ENCODE peak calls at places on chromosome 11, in eight cellular contexts. M, F, K, Z, U, I, G and W are unnamed samples.

GRCh38 chr11:65637794-65638317 is at the start of gene SIPA1:
- DNase-seq in M (peak), F (peak), K (peak), Z (peak), U (peak), I (peak), G (peak), W (peak)

GRCh38 chr11:89279176-89279575 is 101.5 kb downstream of the TYR start:
- DNase-seq in M (no peak), F (no peak), K (no peak), Z (no peak), U (no peak), I (no peak), G (no peak), W (no peak)

GRCh38 chr11:18063131-18063530 is 17.1 kb upstream of the TPH1 start:
- DNase-seq in M (no peak), F (no peak), K (no peak), Z (no peak), U (no peak), I (no peak), G (no peak), W (no peak)

GRCh38 chr11:130411223-130411622 is 17.2 kb downstream of the ADAMTS8 start:
- DNase-seq in M (no peak), F (no peak), K (no peak), Z (no peak), U (no peak), I (no peak), G (no peak), W (no peak)

GRCh38 chr11:95084509-95084908 is 5.1 kb upstream of the ENDOD1 start:
- DNase-seq in M (no peak), F (no peak), K (no peak), Z (no peak), U (no peak), I (no peak), G (no peak), W (no peak)

GRCh38 chr11:20205807-20206206 is 45.5 kb upstream of the DBX1 start:
- DNase-seq in M (no peak), F (no peak), K (no peak), Z (no peak), U (no peak), I (no peak), G (no peak), W (no peak)

GRCh38 chr11:101129203-101129943 is at the start of gene PGR:
- DNase-seq in M (no peak), F (no peak), K (peak), Z (peak), U (peak), I (peak), G (no peak), W (no peak)

GRCh38 chr11:64602466-64603070 is 11.5 kb downstream of the SLC22A12 start:
- DNase-seq in M (no peak), F (no peak), K (no peak), Z (no peak), U (no peak), I (no peak), G (no peak), W (no peak)

GRCh38 chr11:126834573-126834972 is 166.0 kb downstream of the KIRREL3 start:
- DNase-seq in M (no peak), F (no peak), K (no peak), Z (no peak), U (no peak), I (no peak), G (no peak), W (no peak)

GRCh38 chr11:124841765-124842700 is 23.2 kb upstream of the ROBO3 start:
- DNase-seq in M (no peak), F (no peak), K (no peak), Z (no peak), U (no peak), I (no peak), G (no peak), W (no peak)

GRCh38 chr11:66912963-66913362 is 45.2 kb downstream of the PC start:
- DNase-seq in M (no peak), F (no peak), K (no peak), Z (no peak), U (no peak), I (no peak), G (no peak), W (no peak)

GRCh38 chr11:5679811-5680210 is 5.1 kb downstream of the TRIM5 start:
- DNase-seq in M (no peak), F (no peak), K (no peak), Z (no peak), U (no peak), I (no peak), G (no peak), W (no peak)

GRCh38 chr11:16279524-16279923 is 76.8 kb downstream of the SOX6 start:
- DNase-seq in M (no peak), F (no peak), K (no peak), Z (no peak), U (no peak), I (no peak), G (no peak), W (no peak)

GRCh38 chr11:105588001-105588400 is 21.9 kb upstream of the GRIA4 start:
- DNase-seq in M (no peak), F (no peak), K (no peak), Z (no peak), U (no peak), I (no peak), G (peak), W (no peak)

GRCh38 chr11:33268945-33269567 is 11.9 kb downstream of the HIPK3 start:
- DNase-seq in M (no peak), F (no peak), K (no peak), Z (no peak), U (no peak), I (no peak), G (no peak), W (no peak)

GRCh38 chr11:19577391-19577831 is 135.2 kb upstream of the NAV2 start:
- DNase-seq in M (no peak), F (no peak), K (no peak), Z (no peak), U (no peak), I (no peak), G (peak), W (no peak)

GRCh38 chr11:92109476-92109875 is 115.1 kb upstream of the FAT3 start:
- DNase-seq in M (no peak), F (no peak), K (no peak), Z (no peak), U (no peak), I (no peak), G (no peak), W (no peak)

GRCh38 chr11:69272961-69273461 is 20.9 kb upstream of the MYEOV start:
- DNase-seq in M (no peak), F (no peak), K (no peak), Z (no peak), U (no peak), I (no peak), G (no peak), W (no peak)

GRCh38 chr11:64356498-64357411 is 2.2 kb upstream of the RPS6KA4 start:
- DNase-seq in M (peak), F (peak), K (peak), Z (peak), U (peak), I (peak), G (peak), W (peak)

GRCh38 chr11:16773981-16774710 is 35.7 kb downstream of the C11orf58 start:
- DNase-seq in M (no peak), F (no peak), K (no peak), Z (no peak), U (no peak), I (peak), G (no peak), W (no peak)

GRCh38 chr11:65764434-65764833 is 16.3 kb downstream of the AP5B1 start:
- DNase-seq in M (no peak), F (no peak), K (no peak), Z (no peak), U (no peak), I (no peak), G (no peak), W (no peak)

GRCh38 chr11:91966368-91966767 is 258.2 kb upstream of the FAT3 start:
- DNase-seq in M (no peak), F (no peak), K (no peak), Z (no peak), U (no peak), I (no peak), G (no peak), W (no peak)

GRCh38 chr11:69510471-69511357 is 29.3 kb downstream of the LINC01488 start:
- DNase-seq in M (no peak), F (no peak), K (no peak), Z (no peak), U (no peak), I (no peak), G (no peak), W (peak)

GRCh38 chr11:48018561-48019229 is 38.3 kb downstream of the PTPRJ start:
- DNase-seq in M (no peak), F (no peak), K (no peak), Z (peak), U (peak), I (no peak), G (peak), W (no peak)

GRCh38 chr11:8168485-8169257 is at the start of gene RIC3:
- DNase-seq in M (peak), F (no peak), K (no peak), Z (peak), U (peak), I (peak), G (no peak), W (no peak)

GRCh38 chr11:44445500-44446340 is 119.7 kb upstream of the CD82 start:
- DNase-seq in M (peak), F (no peak), K (no peak), Z (peak), U (no peak), I (no peak), G (no peak), W (no peak)

GRCh38 chr11:131217313-131218297 is 152.8 kb upstream of the NTM start:
- DNase-seq in M (peak), F (no peak), K (no peak), Z (no peak), U (no peak), I (no peak), G (no peak), W (peak)

GRCh38 chr11:31810779-31811647 is at the start of gene PAX6:
- DNase-seq in M (peak), F (peak), K (peak), Z (peak), U (peak), I (peak), G (peak), W (peak)

GRCh38 chr11:117828641-117829368 is 4.3 kb upstream of the FXYD2 start:
- DNase-seq in M (peak), F (no peak), K (peak), Z (no peak), U (peak), I (no peak), G (peak), W (peak)

GRCh38 chr11:85118151-85118550 is 509.0 kb downstream of the DLG2 start:
- DNase-seq in M (peak), F (no peak), K (no peak), Z (no peak), U (no peak), I (no peak), G (no peak), W (no peak)

GRCh38 chr11:43359432-43359818 is 705 bp downstream of the TTC17 start:
- DNase-seq in M (peak), F (no peak), K (no peak), Z (peak), U (no peak), I (peak), G (peak), W (no peak)

GRCh38 chr11:118882489-118882888 is 1.2 kb upstream of the CXCR5 start:
- DNase-seq in M (no peak), F (no peak), K (no peak), Z (no peak), U (no peak), I (no peak), G (no peak), W (peak)

GRCh38 chr11:60957188-60957587 is 5.2 kb upstream of the SLC15A3 start:
- DNase-seq in M (no peak), F (no peak), K (no peak), Z (no peak), U (no peak), I (no peak), G (no peak), W (no peak)

GRCh38 chr11:106466441-106467190 is 389.2 kb downstream of the AASDHPPT start:
- DNase-seq in M (no peak), F (no peak), K (no peak), Z (no peak), U (no peak), I (no peak), G (no peak), W (no peak)

GRCh38 chr11:46906596-46906995 is 11.8 kb downstream of the LRP4 start:
- DNase-seq in M (no peak), F (no peak), K (no peak), Z (peak), U (peak), I (no peak), G (peak), W (no peak)

GRCh38 chr11:75981546-75981945 is 166.5 kb downstream of the UVRAG start:
- DNase-seq in M (no peak), F (no peak), K (no peak), Z (no peak), U (no peak), I (no peak), G (no peak), W (no peak)

GRCh38 chr11:75986966-75987365 is 172.0 kb downstream of the UVRAG start:
- DNase-seq in M (no peak), F (no peak), K (no peak), Z (no peak), U (no peak), I (no peak), G (peak), W (no peak)

GRCh38 chr11:75980031-75980430 is 165.0 kb downstream of the UVRAG start:
- DNase-seq in M (no peak), F (no peak), K (no peak), Z (no peak), U (no peak), I (no peak), G (no peak), W (no peak)

DNA sequence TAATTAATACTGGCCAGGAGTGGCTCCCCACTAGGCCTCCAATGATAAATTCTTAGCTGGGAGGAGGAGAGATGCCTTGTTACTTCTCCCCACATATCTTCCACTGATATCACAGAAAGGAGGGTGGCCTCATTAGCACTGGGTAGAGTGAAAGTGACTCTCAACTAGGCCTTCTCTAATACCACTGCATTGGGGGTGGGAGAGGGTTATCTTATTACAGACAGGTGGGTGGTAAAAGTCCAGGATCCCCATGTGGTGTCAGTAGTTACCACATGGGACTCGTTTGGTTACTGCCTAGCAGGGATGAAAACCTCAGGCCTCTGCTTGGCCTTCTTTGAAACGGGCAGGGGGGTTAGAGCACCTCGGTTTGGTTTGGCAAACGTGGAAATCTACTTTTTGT is 167.3 kb downstream of the UVRAG start:
- DNase-seq in M (no peak), F (no peak), K (peak), Z (no peak), U (no peak), I (no peak), G (no peak), W (peak)
- TF ChIP-seq MAX in M (no peak), F (no peak), K (no peak), Z (no peak), U (no peak), I (no peak), G (no peak), W (no peak)

DNA sequence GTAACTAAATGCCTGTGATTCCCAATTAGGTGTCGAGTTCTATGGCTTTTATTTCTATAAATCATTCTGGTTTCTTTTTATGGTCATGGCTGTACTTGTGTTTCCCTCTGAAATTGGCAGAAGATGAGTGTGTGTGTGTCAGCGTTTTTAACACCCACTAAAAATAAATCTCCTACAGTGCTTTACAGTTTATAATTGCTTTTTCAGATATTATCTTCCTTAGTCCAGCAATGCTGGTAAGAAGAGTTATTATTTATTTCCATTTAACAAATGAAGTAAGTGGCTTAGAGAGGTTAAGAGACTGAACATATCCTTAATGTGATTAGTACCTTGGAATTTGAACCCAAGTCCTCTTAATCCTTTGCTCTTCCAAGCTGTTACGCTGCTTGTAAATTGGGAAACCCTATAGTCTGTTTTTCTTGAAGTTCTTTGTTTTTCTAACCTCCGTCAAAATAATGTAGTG is 125.2 kb downstream of the TEAD1 start:
- DNase-seq in M (no peak), F (no peak), K (no peak), Z (no peak), U (no peak), I (no peak), G (peak), W (no peak)
- TF ChIP-seq MAX in M (no peak), F (no peak), K (no peak), Z (no peak), U (no peak), I (no peak), G (no peak), W (no peak)

GRCh38 chr11:78646564-78647185 is 72.0 kb upstream of the NARS2 start:
- DNase-seq in M (peak), F (peak), K (peak), Z (peak), U (peak), I (peak), G (peak), W (peak)
- TF ChIP-seq MAX in M (no peak), F (no peak), K (no peak), Z (no peak), U (no peak), I (no peak), G (no peak), W (no peak)

GRCh38 chr11:12706531-12707499 is 32.6 kb downstream of the TEAD1 start:
- DNase-seq in M (no peak), F (no peak), K (peak), Z (no peak), U (no peak), I (no peak), G (peak), W (no peak)

GRCh38 chr11:12702999-12703453 is 28.8 kb downstream of the TEAD1 start:
- DNase-seq in M (no peak), F (no peak), K (no peak), Z (no peak), U (no peak), I (no peak), G (no peak), W (no peak)

GRCh38 chr11:12701815-12702214 is 27.6 kb downstream of the TEAD1 start:
- DNase-seq in M (no peak), F (no peak), K (no peak), Z (no peak), U (no peak), I (peak), G (no peak), W (no peak)

GRCh38 chr11:12705874-12706273 is 31.7 kb downstream of the TEAD1 start:
- DNase-seq in M (no peak), F (no peak), K (no peak), Z (no peak), U (no peak), I (no peak), G (no peak), W (no peak)

DNA sequence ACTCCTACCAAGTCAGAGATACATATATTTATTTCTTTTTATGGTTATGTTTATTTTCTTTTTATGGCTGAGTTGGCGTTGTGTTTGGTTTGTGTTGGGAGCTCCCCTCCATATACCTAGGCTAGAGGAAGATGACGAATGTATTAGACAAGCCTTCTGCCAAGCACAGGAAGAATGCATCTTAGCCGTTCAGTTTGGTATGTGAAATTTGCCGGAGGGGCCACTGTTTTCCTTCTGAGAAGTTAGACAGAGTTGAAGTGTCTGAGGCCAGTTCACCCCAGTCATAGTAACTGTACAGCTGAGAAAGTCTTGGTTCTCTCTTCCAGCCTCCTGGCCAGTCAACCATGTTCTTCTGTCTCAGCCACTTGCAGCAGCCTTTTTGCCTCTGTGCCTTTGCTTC is 29.8 kb downstream of the TEAD1 start:
- DNase-seq in M (no peak), F (no peak), K (no peak), Z (no peak), U (no peak), I (no peak), G (peak), W (no peak)
- TF ChIP-seq MAX in M (no peak), F (no peak), K (no peak), Z (no peak), U (no peak), I (no peak), G (no peak), W (no peak)

GRCh38 chr11:1571760-1572199 is 291 bp downstream of the DUSP8 start:
- DNase-seq in M (no peak), F (no peak), K (no peak), Z (no peak), U (no peak), I (no peak), G (no peak), W (no peak)

GRCh38 chr11:1572200-1573076 is at the start of gene DUSP8:
- DNase-seq in M (peak), F (peak), K (peak), Z (peak), U (peak), I (peak), G (peak), W (no peak)

GRCh38 chr11:1574256-1575242 is 2.5 kb upstream of the DUSP8 start:
- DNase-seq in M (peak), F (no peak), K (peak), Z (peak), U (peak), I (peak), G (peak), W (peak)

GRCh38 chr11:1573847-1574255 is 1.8 kb upstream of the DUSP8 start:
- DNase-seq in M (peak), F (peak), K (no peak), Z (no peak), U (peak), I (peak), G (no peak), W (no peak)

DNA sequence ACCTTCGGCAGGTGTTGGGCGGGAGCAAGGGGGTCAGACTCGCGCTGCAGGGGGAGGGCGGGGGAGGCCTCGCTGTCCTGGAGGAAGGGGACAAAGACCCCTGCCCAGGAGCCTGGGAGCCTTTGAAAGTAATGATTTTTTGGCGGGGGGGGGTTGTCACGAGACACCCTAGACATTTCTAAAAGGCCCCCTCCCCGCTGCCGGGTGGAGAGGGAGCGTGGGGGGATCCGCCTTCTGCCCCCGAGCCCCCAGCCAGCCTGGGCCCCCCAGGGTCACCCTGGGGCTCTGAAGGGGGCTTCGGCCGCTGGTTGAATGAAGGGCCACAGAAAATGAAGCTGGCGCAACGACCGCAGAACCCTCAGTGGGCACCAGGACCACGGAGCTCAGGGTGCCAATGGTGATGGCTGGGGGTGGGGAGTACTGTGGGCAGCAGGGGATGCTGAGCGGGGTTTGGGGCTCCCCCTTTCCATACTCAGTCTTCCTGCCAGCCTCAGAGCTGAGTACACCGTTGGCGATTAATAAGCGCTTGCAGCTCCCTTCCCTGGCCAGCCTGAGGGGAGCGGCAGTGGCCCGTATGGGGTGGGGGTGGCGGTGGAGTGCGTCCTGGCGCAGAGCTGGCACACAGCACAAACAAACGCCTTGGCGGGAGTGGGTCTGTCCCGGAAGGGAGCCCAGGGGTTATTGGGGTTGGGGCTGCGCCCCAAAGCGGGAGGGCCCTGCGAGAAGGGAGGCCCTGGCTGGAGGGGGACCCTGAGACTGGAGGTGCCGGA is 1.2 kb upstream of the DUSP8 start:
- DNase-seq in M (peak), F (no peak), K (no peak), Z (no peak), U (peak), I (peak), G (no peak), W (no peak)
- TF ChIP-seq MAX in M (no peak), F (no peak), K (no peak), Z (no peak), U (no peak), I (no peak), G (no peak), W (no peak)